ENCODE peak calls at places on chromosomes 3 and 15, in seven cellular contexts. S is substantia nigra, X is H9, Q is right cardiac atrium, H is tibial nerve, O is uterus, M is adrenal gland. B is an unnamed sample.
A peak's percentile ranks its signal among the peaks of the same experiment; 100 is the strongest.

GRCh38 chr3:70882104-70882503 is 569.7 kb upstream of the MDFIC2 start:
- DNase-seq in S (no peak), X (no peak), Q (no peak), H (no peak), O (no peak), M (no peak), B (no peak)

GRCh38 chr3:134373942-134374790 is at the start of gene AMOTL2:
- DNase-seq in S (peak; percentile 55), X (peak; percentile 96), Q (peak; percentile 88), H (peak; percentile 76), O (peak; percentile 91), M (peak; percentile 92), B (peak; percentile 68)

GRCh38 chr3:139529624-139530023 is 9.9 kb downstream of the RBP1 start:
- DNase-seq in S (no peak), X (no peak), Q (no peak), H (no peak), O (no peak), M (no peak), B (no peak)

GRCh38 chr3:172034786-172035685 is 4.3 kb upstream of the FNDC3B start:
- DNase-seq in S (no peak), X (peak; percentile 77), Q (no peak), H (peak; percentile 34), O (no peak), M (no peak), B (no peak)

GRCh38 chr3:12590096-12590495 is 33.2 kb downstream of the MKRN2 start:
- DNase-seq in S (no peak), X (no peak), Q (no peak), H (no peak), O (no peak), M (no peak), B (no peak)

GRCh38 chr3:8512234-8512633 is 10.6 kb downstream of the LMCD1 start:
- DNase-seq in S (no peak), X (no peak), Q (no peak), H (no peak), O (no peak), M (no peak), B (no peak)

GRCh38 chr3:71468311-71469130 is 115.0 kb downstream of the FOXP1 start:
- DNase-seq in S (no peak), X (no peak), Q (peak; percentile 60), H (no peak), O (no peak), M (no peak), B (no peak)

GRCh38 chr3:44893097-44893496 is 18.7 kb downstream of the TGM4 start:
- DNase-seq in S (no peak), X (no peak), Q (no peak), H (no peak), O (no peak), M (no peak), B (no peak)

GRCh38 chr3:125151916-125152315 is 60.6 kb downstream of the SLC12A8 start:
- DNase-seq in S (no peak), X (no peak), Q (no peak), H (no peak), O (no peak), M (no peak), B (no peak)

GRCh38 chr3:50003216-50003615 is 63.3 kb downstream of the RBM6 start:
- DNase-seq in S (no peak), X (no peak), Q (no peak), H (no peak), O (no peak), M (no peak), B (no peak)

GRCh38 chr15:96115642-96116041 is 214.9 kb upstream of the NR2F2 start:
- DNase-seq in S (no peak), X (no peak), Q (no peak), H (no peak), O (no peak), M (no peak), B (no peak)

GRCh38 chr15:44710236-44711088 is 661 bp downstream of the PATL2 start:
- DNase-seq in S (no peak), X (no peak), Q (peak; percentile 39), H (peak; percentile 48), O (peak; percentile 30), M (no peak), B (no peak)

GRCh38 chr3:57942872-57943283 is 65.3 kb upstream of the FLNB start:
- DNase-seq in S (no peak), X (no peak), Q (peak; percentile 46), H (no peak), O (no peak), M (peak; percentile 90), B (no peak)

GRCh38 chr3:101900736-101901135 is 51.4 kb downstream of the NFKBIZ start:
- DNase-seq in S (no peak), X (no peak), Q (no peak), H (no peak), O (no peak), M (no peak), B (no peak)

GRCh38 chr3:195212033-195212748 is 58.8 kb downstream of the XXYLT1 start:
- DNase-seq in S (no peak), X (no peak), Q (no peak), H (no peak), O (peak; percentile 13), M (no peak), B (no peak)

DNA sequence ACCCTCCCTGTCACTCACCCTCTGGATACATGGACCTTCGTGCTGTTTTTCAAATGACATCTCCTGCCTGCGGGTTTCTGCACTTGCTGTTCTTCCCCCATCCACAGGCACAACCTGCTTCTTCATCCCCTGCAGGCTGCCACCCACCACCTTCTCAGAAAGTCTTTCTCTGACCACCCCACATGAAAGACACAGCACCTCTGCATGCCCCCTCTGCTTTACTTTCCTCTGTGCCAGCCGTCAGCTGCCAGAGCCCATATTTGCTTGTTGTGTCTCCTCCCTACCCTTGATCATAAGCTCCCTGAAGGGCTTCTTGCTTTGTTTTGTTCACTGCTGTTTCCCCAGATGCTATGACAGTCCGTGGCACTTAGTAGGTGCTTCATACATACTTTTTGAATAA is 32.0 kb downstream of the MYO5C start:
- DNase-seq in S (no peak), X (no peak), Q (no peak), H (no peak), O (no peak), M (no peak), B (no peak)
- H3K27ac ChIP-seq in S (no peak overlapping the region), X (no peak overlapping the region), Q (no peak overlapping the region), H (no peak overlapping the region), O (peak overlapping the region; percentile 76), M (no peak overlapping the region), B (no peak overlapping the region)

DNA sequence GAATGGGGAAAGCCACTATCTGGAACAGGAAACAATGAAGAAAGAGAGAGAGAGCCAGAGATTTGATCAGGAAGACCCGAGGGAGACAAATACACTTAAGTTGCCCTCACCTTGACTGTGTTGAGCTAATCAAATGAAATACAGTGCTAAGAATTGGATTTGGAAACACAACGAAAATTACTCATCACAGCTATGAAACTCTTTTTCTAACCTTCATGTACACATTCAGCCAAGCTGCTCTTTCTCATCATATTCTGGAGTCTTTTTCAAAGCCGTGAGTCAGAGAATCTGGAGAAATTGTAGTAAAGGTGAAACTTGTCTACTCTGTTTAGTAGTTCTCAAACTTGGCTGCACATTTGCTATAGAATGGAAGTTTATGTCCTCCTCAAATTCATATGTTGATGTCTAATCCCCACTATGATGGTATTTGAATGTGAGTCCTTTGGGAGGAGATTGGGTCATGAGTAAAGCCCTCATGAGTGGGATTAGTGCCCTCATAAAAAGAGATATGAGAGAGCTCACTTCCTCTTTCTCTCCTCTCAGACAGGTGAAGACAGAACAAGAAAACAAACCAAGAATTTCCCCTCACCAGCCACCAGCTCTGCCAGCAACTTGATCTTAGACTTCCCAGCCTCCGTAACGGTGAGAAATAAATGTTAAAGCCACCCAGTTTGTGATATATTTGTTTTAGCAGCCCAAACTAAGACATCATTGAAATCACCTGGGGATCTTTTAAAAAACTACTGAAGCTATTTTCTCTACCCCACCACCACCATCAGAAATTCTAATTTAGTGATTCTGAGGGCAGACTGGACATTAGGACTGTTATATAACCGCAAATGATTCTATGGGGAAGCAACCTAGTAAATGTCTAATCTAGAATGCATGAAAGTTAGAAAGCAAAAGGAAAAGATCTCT is 143.6 kb upstream of the GRM7 start:
- DNase-seq in S (no peak), X (no peak), Q (no peak), H (no peak), O (no peak), M (no peak), B (no peak)
- H3K27ac ChIP-seq in S (no peak overlapping the region), X (no peak overlapping the region), Q (no peak overlapping the region), H (no peak overlapping the region), O (no peak overlapping the region), M (no peak overlapping the region), B (no peak overlapping the region)

GRCh38 chr3:187748050-187748481 is 2.8 kb upstream of the BCL6 start:
- DNase-seq in S (peak; percentile 64), X (peak; percentile 93), Q (peak; percentile 89), H (peak; percentile 99), O (peak; percentile 93), M (peak; percentile 91), B (peak; percentile 76)
- H3K27ac ChIP-seq in S (peak overlapping the region; percentile 99), X (no peak overlapping the region), Q (peak overlapping the region; percentile 50), H (peak overlapping the region; percentile 98), O (peak overlapping the region; percentile 100), M (peak overlapping the region; percentile 98), B (peak overlapping the region; percentile 100)

GRCh38 chr15:67917636-67918035 is 77.8 kb upstream of the RNU6-1 start:
- DNase-seq in S (no peak), X (no peak), Q (no peak), H (no peak), O (no peak), M (no peak), B (no peak)

GRCh38 chr15:67917037-67917436 is 77.2 kb upstream of the RNU6-1 start:
- DNase-seq in S (no peak), X (no peak), Q (peak; percentile 65), H (no peak), O (peak; percentile 61), M (peak; percentile 33), B (no peak)

GRCh38 chr15:67916051-67916374 is 76.2 kb upstream of the RNU6-1 start:
- DNase-seq in S (no peak), X (no peak), Q (no peak), H (no peak), O (no peak), M (no peak), B (no peak)

GRCh38 chr15:67915374-67916050 is 75.7 kb upstream of the RNU6-1 start:
- DNase-seq in S (peak; percentile 5), X (no peak), Q (peak; percentile 49), H (peak; percentile 31), O (peak; percentile 79), M (peak; percentile 23), B (no peak)

GRCh38 chr15:67916565-67916964 is 76.7 kb upstream of the RNU6-1 start:
- DNase-seq in S (no peak), X (no peak), Q (no peak), H (no peak), O (no peak), M (no peak), B (no peak)
- H3K27ac ChIP-seq in S (no peak overlapping the region), X (no peak overlapping the region), Q (peak overlapping the region; percentile 56), H (peak overlapping the region; percentile 85), O (peak overlapping the region; percentile 89), M (no peak overlapping the region), B (peak overlapping the region; percentile 18)

GRCh38 chr3:40299130-40299720 is 10.3 kb upstream of the EIF1B start:
- DNase-seq in S (no peak), X (no peak), Q (no peak), H (no peak), O (no peak), M (no peak), B (no peak)
- H3K27ac ChIP-seq in S (no peak overlapping the region), X (no peak overlapping the region), Q (no peak overlapping the region), H (peak overlapping the region; percentile 50), O (no peak overlapping the region), M (peak overlapping the region; percentile 70), B (no peak overlapping the region)

B was measured in caudate nucleus.